ENCODE peak calls at places on chromosomes 5 and 9, in seven cellular contexts. V, A, L, U, G, I and B are unnamed samples.

GRCh38 chr9:3008091-3008490 is 164.2 kb upstream of the PUM3 start:
- DNase-seq in U (no peak), A (no peak), V (no peak), I (no peak), G (no peak), L (no peak), B (no peak)

GRCh38 chr9:83754383-83754977 is 46.7 kb upstream of the UBQLN1 start:
- DNase-seq in A (no peak), I (no peak), L (no peak), G (no peak), V (no peak), U (no peak), B (no peak)

GRCh38 chr9:87872079-87872624 is 10.5 kb upstream of the SPATA31E1 start:
- DNase-seq in U (no peak), V (no peak), A (peak; percentile 71), I (no peak), G (peak; percentile 41), L (no peak), B (peak; percentile 54)

GRCh38 chr9:80012557-80013330 is 441.0 kb downstream of the TLE4 start:
- DNase-seq in I (no peak), G (no peak), U (no peak), A (no peak), L (no peak), V (no peak), B (no peak)

GRCh38 chr5:139022528-139022927 is 147.4 kb upstream of the LRRTM2 start:
- DNase-seq in U (no peak), I (no peak), G (no peak), A (no peak), L (no peak), V (no peak), B (no peak)

GRCh38 chr9:96258967-96259366 is 43.0 kb downstream of the HSD17B3 start:
- DNase-seq in V (no peak), I (no peak), A (no peak), L (peak; percentile 85), U (no peak), G (no peak), B (no peak)

GRCh38 chr5:124755565-124755964 is 9.1 kb upstream of the ZNF608 start:
- DNase-seq in L (no peak), I (no peak), V (no peak), G (no peak), A (peak; percentile 12), U (no peak), B (no peak)

GRCh38 chr5:163163858-163164257 is 273.5 kb upstream of the CCNG1 start:
- DNase-seq in V (no peak), G (no peak), L (no peak), A (no peak), U (no peak), I (no peak), B (no peak)

GRCh38 chr5:122099060-122099790 is 21.2 kb upstream of the LOX start:
- DNase-seq in G (peak; percentile 61), I (no peak), U (no peak), V (no peak), A (peak; percentile 77), L (no peak), B (no peak)

GRCh38 chr9:129501771-129502324 is 119.1 kb downstream of the C9orf50 start:
- DNase-seq in U (no peak), V (peak; percentile 10), A (no peak), G (no peak), L (no peak), I (no peak), B (no peak)

GRCh38 chr5:13866792-13867191 is 77.7 kb downstream of the DNAH5 start:
- DNase-seq in V (no peak), U (no peak), A (peak; percentile 59), L (no peak), I (no peak), G (peak; percentile 13), B (no peak)

GRCh38 chr5:135116146-135116545 is 82.1 kb upstream of the PITX1 start:
- DNase-seq in G (no peak), A (no peak), V (no peak), L (no peak), U (no peak), I (peak; percentile 29), B (peak; percentile 65)

GRCh38 chr9:69139596-69139995 is 34.5 kb upstream of the TJP2 start:
- DNase-seq in I (peak; percentile 14), L (peak; percentile 12), U (no peak), V (no peak), A (no peak), G (no peak), B (no peak)

GRCh38 chr5:56310711-56311204 is 77.6 kb upstream of the ANKRD55 start:
- DNase-seq in U (no peak), I (no peak), V (no peak), L (no peak), A (no peak), G (peak; percentile 36), B (no peak)

GRCh38 chr5:10118150-10118549 is 131.5 kb downstream of the ATPSCKMT start:
- DNase-seq in G (no peak), I (no peak), V (no peak), U (no peak), L (no peak), A (no peak), B (no peak)

GRCh38 chr9:119280740-119281485 is 88.3 kb downstream of the BRINP1 start:
- DNase-seq in U (no peak), A (no peak), V (no peak), G (no peak), I (no peak), L (no peak), B (no peak)

GRCh38 chr9:35481347-35481975 is 8.4 kb upstream of the RUSC2 start:
- DNase-seq in G (peak; percentile 87), I (peak; percentile 38), U (no peak), A (peak; percentile 71), V (no peak), L (peak; percentile 49), B (no peak)

DNA sequence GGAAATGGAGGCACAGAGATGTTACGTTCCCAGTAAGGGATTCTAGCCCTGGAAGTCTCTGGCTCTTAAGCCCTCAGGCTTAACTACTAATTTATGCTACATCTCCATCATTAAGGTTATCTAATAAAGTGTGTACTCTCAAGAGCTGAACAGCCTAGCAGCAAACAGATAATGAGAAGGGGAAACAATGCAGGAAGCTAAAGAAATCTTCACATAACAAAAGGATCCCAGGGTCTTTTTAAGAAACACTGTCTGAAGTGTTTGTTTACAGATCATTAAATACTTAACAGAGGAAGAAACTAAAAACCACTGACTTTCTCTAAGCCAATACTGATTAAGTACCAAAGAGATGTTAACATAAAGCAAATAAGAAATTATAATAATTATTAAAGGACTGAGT is 129.0 kb downstream of the PAPPA start:
- DNase-seq in U (no peak), I (no peak), L (no peak), A (no peak), V (no peak), G (no peak), B (no peak)
- H3K4me1 ChIP-seq in U (no peaks in the 10 kb centered on the region), I (no peaks in the 10 kb centered on the region), L (peaks cover 18% of the 10 kb centered on the region), A (peaks cover 11% of the 10 kb centered on the region), V (no peaks in the 10 kb centered on the region), G (peaks cover 16% of the 10 kb centered on the region), B (no peaks in the 10 kb centered on the region)

GRCh38 chr5:4532705-4533080 is 607.4 kb upstream of the ADAMTS16 start:
- DNase-seq in U (no peak), I (no peak), L (no peak), G (no peak), A (no peak), V (no peak), B (no peak)
- H3K9me3 ChIP-seq in U (no peaks in the 10 kb centered on the region), I (no peaks in the 10 kb centered on the region), L (no peaks in the 10 kb centered on the region), G (no peaks in the 10 kb centered on the region), A (peaks cover 2% of the 10 kb centered on the region), V (no peaks in the 10 kb centered on the region), B (no peaks in the 10 kb centered on the region)

GRCh38 chr5:154768207-154768606 is 13.0 kb downstream of the LARP1 start:
- DNase-seq in V (no peak), L (no peak), U (no peak), A (no peak), I (no peak), G (no peak), B (no peak)
- H3K4me1 ChIP-seq in V (peaks cover 68% of the 10 kb centered on the region), L (peaks cover 26% of the 10 kb centered on the region), U (peaks cover 61% of the 10 kb centered on the region), A (peaks cover 54% of the 10 kb centered on the region), I (peaks cover 86% of the 10 kb centered on the region), G (peaks cover 67% of the 10 kb centered on the region), B (no peaks in the 10 kb centered on the region)

DNA sequence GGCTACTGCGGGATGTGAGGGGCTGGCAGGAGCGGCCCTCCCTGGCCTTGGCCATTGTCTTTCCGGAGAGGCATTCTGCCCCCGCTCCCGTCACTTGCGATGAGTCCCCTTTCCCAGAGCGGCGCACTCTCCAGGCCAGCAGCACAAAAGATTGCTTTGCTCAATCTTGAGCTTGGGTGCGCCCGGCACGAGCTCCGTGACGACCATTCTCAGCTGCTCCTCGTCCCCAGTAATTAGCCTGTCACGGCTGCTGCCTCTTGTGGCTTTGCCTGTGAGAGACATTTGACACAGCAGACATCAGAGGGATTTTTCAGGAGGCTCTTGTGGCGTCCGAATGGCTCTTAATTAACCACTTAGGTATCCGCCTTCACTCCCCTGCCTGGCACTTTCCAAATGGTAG is 397.9 kb upstream of the IRX1 start:
- DNase-seq in I (no peak), U (no peak), L (peak; percentile 61), V (peak; percentile 54), A (no peak), G (no peak), B (no peak)
- H3K9me3 ChIP-seq in I (no peaks in the 10 kb centered on the region), U (no peaks in the 10 kb centered on the region), L (no peaks in the 10 kb centered on the region), V (no peaks in the 10 kb centered on the region), A (no peaks in the 10 kb centered on the region), G (no peaks in the 10 kb centered on the region), B (no peaks in the 10 kb centered on the region)

DNA sequence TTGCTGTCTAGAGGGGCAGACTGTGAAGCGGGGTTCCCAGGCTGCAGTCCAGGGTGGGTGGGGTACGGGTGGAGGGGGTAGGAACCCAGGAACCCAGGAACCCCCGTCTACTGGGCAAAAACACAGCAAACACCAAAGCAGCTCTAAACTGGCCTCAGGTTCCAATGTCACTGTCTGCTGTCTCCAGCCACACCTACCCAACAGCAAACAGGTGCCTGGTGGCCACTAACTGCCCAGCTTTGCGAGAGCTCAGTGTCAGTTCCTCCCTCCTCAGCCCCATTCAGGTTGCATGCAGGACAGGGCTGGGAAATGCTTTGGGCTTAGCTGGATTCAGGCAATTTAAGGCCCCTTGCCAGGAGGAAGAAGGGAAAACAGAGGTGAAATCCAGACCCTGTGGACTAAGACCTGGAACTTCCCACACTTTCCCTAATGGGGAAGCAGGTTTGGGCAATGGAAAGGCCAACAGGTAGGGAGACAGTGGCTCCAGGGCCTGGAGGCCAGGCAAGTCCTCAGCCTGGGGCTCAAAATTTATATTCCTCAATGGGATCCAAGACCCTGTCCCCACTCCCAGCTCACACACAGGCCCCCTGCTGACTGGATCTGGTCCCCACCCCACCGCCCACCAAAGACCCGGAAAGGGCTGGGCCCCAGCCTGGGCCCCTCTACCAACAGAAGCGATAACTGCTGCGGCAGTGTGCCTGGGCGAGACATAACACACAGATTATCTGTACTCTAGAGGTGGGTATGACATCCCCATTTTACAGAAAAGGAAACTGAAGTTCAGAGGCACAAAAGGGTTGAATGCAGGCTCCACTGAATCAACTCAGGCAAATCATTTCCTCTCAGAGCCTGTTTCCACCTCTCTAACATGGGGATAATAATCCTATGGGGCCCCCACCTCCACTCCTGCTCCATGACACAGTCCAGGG is 3.6 kb downstream of the EEIG1 start:
- DNase-seq in I (no peak), A (no peak), V (no peak), G (no peak), L (no peak), U (no peak), B (no peak)
- H3K4me1 ChIP-seq in I (peaks cover 87% of the 10 kb centered on the region), A (peaks cover 78% of the 10 kb centered on the region), V (peaks cover 90% of the 10 kb centered on the region), G (peaks cover 69% of the 10 kb centered on the region), L (peaks cover 9% of the 10 kb centered on the region), U (peaks cover 72% of the 10 kb centered on the region), B (no peaks in the 10 kb centered on the region)

GRCh38 chr9:22829236-22829635 is 382.6 kb downstream of the DMRTA1 start:
- DNase-seq in A (no peak), L (no peak), I (no peak), U (no peak), V (no peak), G (no peak), B (no peak)
- H3K9me3 ChIP-seq in A (no peaks in the 10 kb centered on the region), L (no peaks in the 10 kb centered on the region), I (peaks cover 6% of the 10 kb centered on the region), U (no peaks in the 10 kb centered on the region), V (peaks cover 10% of the 10 kb centered on the region), G (no peaks in the 10 kb centered on the region), B (no peaks in the 10 kb centered on the region)

GRCh38 chr9:124205686-124206352 is 51.9 kb upstream of the NEK6 start:
- DNase-seq in L (no peak), V (no peak), I (no peak), U (no peak), A (no peak), G (no peak), B (no peak)
- H3K4me1 ChIP-seq in L (no peaks in the 10 kb centered on the region), V (peaks cover 39% of the 10 kb centered on the region), I (peaks cover 50% of the 10 kb centered on the region), U (peaks cover 33% of the 10 kb centered on the region), A (no peaks in the 10 kb centered on the region), G (peaks cover 10% of the 10 kb centered on the region), B (no peaks in the 10 kb centered on the region)